ENCODE peak calls at places on chromosomes 16 and 17, in six cellular contexts. D is esophagus squamous epithelium; R is stimulated activated CD4-positive, alpha-beta T cell treated with anti-CD3 and anti-CD28 coated beads, Interleukin-1b, Interleukin-23, amount 100 ng/mL, for 1 hour; E is HS-27A; I is heart left ventricle; B is anterior cingulate cortex. Q is an unnamed sample.

GRCh38 chr16:89860747-89861304 is 12.6 kb upstream of the TCF25 start:
- DNase-seq in I (peak), D (no peak), E (no peak), B (peak), R (peak), Q (peak)

GRCh38 chr16:68396481-68396880 is 51.8 kb downstream of the SMPD3 start:
- DNase-seq in I (no peak), R (peak), E (peak), B (no peak), D (no peak), Q (no peak)

GRCh38 chr16:10762336-10762995 is 18.8 kb downstream of the NUBP1 start:
- DNase-seq in R (no peak), B (no peak), E (no peak), D (no peak), I (no peak), Q (no peak)

GRCh38 chr17:67679225-67679624 is 38.5 kb upstream of the NOL11 start:
- DNase-seq in D (no peak), R (no peak), B (no peak), I (no peak), E (no peak), Q (no peak)

GRCh38 chr16:48269011-48269410 is 21.7 kb upstream of the ABCC11 start:
- DNase-seq in D (no peak), B (no peak), R (no peak), E (no peak), I (no peak), Q (no peak)

GRCh38 chr16:65782537-65783290 is 583.8 kb upstream of the CDH5 start:
- DNase-seq in E (peak), I (no peak), D (no peak), R (no peak), B (no peak), Q (no peak)

GRCh38 chr17:8332688-8333087 is 7.0 kb upstream of the ODF4 start:
- DNase-seq in B (no peak), D (no peak), E (no peak), R (no peak), I (peak), Q (peak)

GRCh38 chr17:10646393-10646990 is 10.6 kb downstream of the MYH3 start:
- DNase-seq in B (peak), I (peak), D (no peak), E (no peak), R (peak), Q (peak)

GRCh38 chr16:10765772-10766171 is 22.1 kb downstream of the NUBP1 start:
- DNase-seq in E (no peak), B (no peak), I (no peak), D (no peak), R (no peak), Q (no peak)

GRCh38 chr17:29461807-29462206 is 71.6 kb downstream of the TAOK1 start:
- DNase-seq in D (no peak), R (no peak), I (no peak), B (no peak), E (no peak), Q (no peak)

GRCh38 chr17:75830168-75831031 is 13.8 kb downstream of the UNC13D start:
- DNase-seq in E (no peak), D (no peak), I (no peak), B (no peak), R (no peak), Q (no peak)

GRCh38 chr17:21177401-21177800 is 36.6 kb downstream of the TMEM11 start:
- DNase-seq in E (no peak), D (no peak), I (no peak), R (no peak), B (no peak), Q (no peak)

GRCh38 chr16:53892155-53892554 is 188.2 kb downstream of the FTO start:
- DNase-seq in R (peak), D (no peak), E (no peak), B (peak), I (no peak), Q (no peak)

GRCh38 chr16:88705076-88705684 is 1.0 kb downstream of the RNF166 start:
- DNase-seq in D (no peak), B (no peak), E (no peak), R (no peak), I (no peak), Q (no peak)

GRCh38 chr17:74354123-74354522 is 7.5 kb downstream of the BTBD17 start:
- DNase-seq in B (no peak), E (no peak), R (peak), I (peak), D (no peak), Q (peak)

GRCh38 chr17:14305785-14306496 is 5.1 kb downstream of the HS3ST3B1 start:
- DNase-seq in I (no peak), E (no peak), D (no peak), R (no peak), B (no peak), Q (no peak)

GRCh38 chr16:49516382-49517036 is 142.9 kb downstream of the C16orf78 start:
- DNase-seq in B (no peak), I (no peak), R (no peak), D (no peak), E (no peak), Q (no peak)

GRCh38 chr17:78737332-78737731 is 44.7 kb downstream of the CYTH1 start:
- DNase-seq in D (no peak), I (no peak), R (no peak), B (no peak), E (no peak), Q (no peak)

GRCh38 chr16:85227262-85227923 is 115.1 kb upstream of the CIBAR2 start:
- DNase-seq in B (no peak), R (no peak), D (no peak), E (no peak), I (no peak), Q (no peak)

GRCh38 chr17:29167393-29168078 is 12.7 kb downstream of the MYO18A start:
- DNase-seq in B (no peak), I (no peak), R (no peak), E (no peak), D (no peak), Q (no peak)

GRCh38 chr16:67537270-67537635 is 8.6 kb downstream of the RIPOR1 start:
- DNase-seq in E (no peak), I (peak), B (no peak), D (no peak), R (peak), Q (peak)

Q was measured in left ventricle myocardium superior.